ENCODE peak calls at places on chromosomes 13 and 19, in four cellular contexts. L is left lung, M is astrocyte of the cerebellum, W is bronchial epithelial cell. B is an unnamed sample.

GRCh38 chr19:21328402-21328801 is 808 bp downstream of the ZNF708 start:
- DNase-seq in L (no peak), M (no peak), W (peak), B (no peak)

GRCh38 chr13:96299235-96299634 is 209.3 kb downstream of the HS6ST3 start:
- DNase-seq in L (no peak), M (no peak), W (no peak), B (no peak)

GRCh38 chr13:20526664-20527063 is 1.0 kb upstream of the CRYL1 start:
- DNase-seq in L (no peak), M (no peak), W (no peak), B (no peak)

GRCh38 chr13:30850204-30850866 is 55.7 kb upstream of the MEDAG start:
- DNase-seq in L (no peak), M (no peak), W (no peak), B (no peak)

GRCh38 chr19:27972291-27973040 is 1240.5 kb downstream of the UQCRFS1 start:
- DNase-seq in L (no peak), M (peak), W (peak), B (no peak)

GRCh38 chr19:45632468-45633196 is 6.6 kb downstream of the EML2 start:
- DNase-seq in L (peak), M (peak), W (peak), B (no peak)

GRCh38 chr19:55058781-55059610 is 4.0 kb downstream of the RDH13 start:
- DNase-seq in L (peak), M (no peak), W (no peak), B (no peak)

GRCh38 chr19:57212109-57212508 is 18.7 kb upstream of the AURKC start:
- DNase-seq in L (no peak), M (no peak), W (peak), B (no peak)

GRCh38 chr13:30173301-30173605 is 134.1 kb downstream of the KATNAL1 start:
- DNase-seq in L (no peak), M (no peak), W (no peak), B (no peak)

GRCh38 chr19:40521276-40521675 is 54.5 kb downstream of the SPTBN4 start:
- DNase-seq in L (no peak), M (no peak), W (peak), B (no peak)

GRCh38 chr19:27762933-27763332 is 1450.0 kb downstream of the UQCRFS1 start:
- DNase-seq in L (no peak), M (no peak), W (no peak), B (no peak)

GRCh38 chr13:26872444-26873173 is 112.0 kb upstream of the GPR12 start:
- DNase-seq in L (no peak), M (no peak), W (peak), B (no peak)

GRCh38 chr19:46404884-46405658 is 8.3 kb downstream of the CCDC8 start:
- DNase-seq in L (peak), M (no peak), W (no peak), B (peak)

GRCh38 chr13:44685641-44686040 is 109.5 kb upstream of the TSC22D1 start:
- DNase-seq in L (no peak), M (no peak), W (peak), B (no peak)

DNA sequence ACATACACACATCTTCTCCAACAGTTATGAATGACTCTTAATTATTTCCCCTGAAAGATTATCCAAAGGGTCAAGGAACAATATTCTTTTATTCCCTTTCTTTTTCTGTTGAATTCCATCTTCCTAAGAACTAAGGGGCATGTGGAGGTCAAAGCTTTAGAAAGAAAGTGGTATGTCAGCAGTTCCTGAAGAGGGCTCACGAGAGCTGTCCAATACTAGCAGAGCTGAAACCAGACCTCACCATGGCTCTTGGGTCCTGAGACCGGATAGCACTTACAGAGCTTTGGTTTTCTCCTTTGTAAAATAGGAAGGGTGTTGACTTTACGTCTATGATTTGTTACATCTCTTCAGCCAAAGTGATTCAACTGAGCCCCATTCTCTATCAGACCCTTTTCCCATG is 109.8 kb upstream of the FREM2 start:
- DNase-seq in L (no peak), M (no peak), W (no peak), B (no peak)
- TF ChIP-seq CTCF in L (no peak), M (no peak), W (no peak), B (no peak)

DNA sequence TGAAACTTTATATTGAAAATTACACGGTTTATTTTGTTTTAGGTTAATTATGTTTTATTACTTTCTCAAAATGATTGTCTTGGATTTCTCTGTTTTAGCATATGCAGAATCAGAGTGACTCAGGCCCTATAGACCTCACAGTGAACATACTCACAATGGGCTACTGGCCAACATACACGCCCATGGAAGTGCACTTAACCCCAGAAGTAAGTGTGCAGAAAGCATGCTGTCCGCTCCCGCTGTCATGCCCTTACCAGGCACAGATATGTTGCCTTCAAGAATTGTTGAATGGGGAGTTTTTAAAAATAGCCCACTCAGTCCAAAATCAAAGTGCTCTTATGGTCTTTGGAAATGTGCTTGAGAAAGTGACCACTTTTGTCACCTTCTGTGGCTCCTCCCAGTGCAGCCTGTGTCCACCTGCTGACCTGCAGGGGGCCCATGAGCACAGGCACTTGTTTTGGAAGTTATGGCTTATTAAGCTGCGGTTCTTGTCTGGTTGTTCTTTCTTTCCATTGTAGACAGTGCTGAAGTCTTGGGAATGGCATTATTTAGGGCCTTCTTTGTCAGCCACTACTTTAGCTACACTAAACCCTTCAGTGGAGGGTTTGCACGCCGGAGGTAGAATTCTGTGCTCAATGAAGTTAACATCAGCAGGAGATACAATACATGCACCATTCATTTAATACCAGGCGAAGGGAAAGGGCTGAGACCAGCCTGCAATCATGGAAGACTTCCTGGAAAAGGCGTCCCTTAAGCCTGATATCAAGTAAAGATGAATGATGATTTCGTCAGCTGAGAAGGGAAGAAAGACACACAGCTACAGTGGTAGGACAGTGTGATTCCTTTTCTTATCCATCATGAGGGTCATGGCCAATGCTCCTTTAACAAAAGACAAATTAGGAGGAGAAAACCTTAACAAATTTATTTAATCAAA is 36.7 kb downstream of the CUL4A start:
- DNase-seq in L (no peak), M (no peak), W (peak), B (no peak)
- TF ChIP-seq CTCF in L (peak), M (peak), W (peak), B (peak)

DNA sequence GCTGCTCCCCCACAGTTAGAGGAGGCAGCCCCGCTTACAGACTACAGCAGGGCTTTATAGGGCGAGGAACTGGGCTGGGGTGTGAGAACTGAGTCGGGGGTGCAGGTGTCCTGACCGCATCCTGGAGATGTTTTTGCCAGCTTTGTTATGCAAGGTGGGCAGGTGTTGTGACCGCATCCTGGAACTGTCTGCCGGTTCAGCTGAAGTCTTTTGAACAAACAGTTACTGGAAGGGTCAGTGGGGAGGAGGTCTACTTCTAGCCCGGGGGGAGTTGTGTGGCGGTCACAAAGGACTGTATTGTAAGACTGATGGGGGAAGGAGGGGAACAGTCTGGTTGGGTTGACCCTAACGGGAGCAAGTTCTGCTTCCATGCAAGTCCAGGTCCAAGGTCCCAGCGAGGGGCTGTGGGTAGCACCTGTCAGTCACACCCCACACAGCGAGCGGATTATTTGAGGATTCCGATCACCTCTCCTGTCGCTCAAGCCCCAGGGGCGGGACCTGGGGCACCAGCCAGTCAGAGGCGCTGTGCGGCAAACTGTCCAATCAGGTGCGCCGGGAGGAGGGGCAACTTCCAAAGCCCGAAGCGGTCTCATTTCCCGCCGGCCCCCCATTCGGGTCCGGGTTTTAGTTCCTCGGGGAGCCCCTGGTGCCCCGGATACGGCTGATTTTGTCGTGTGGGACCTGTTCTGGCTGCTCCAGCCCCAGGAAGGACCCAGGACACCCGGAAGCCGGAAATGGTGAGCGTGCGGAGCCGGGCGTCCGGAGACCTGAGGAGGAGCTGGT is at the start of gene ZNF101:
- DNase-seq in L (peak), M (peak), W (peak), B (peak)
- TF ChIP-seq CTCF in L (no peak), M (no peak), W (no peak), B (no peak)

GRCh38 chr19:7636691-7637373 is at the start of gene STXBP2:
- DNase-seq in L (peak), M (no peak), W (peak), B (peak)
- TF ChIP-seq CTCF in L (no peak), M (no peak), W (no peak), B (no peak)

GRCh38 chr13:76822691-76823267 is 63.4 kb downstream of the KCTD12 start:
- DNase-seq in L (no peak), M (no peak), W (peak), B (no peak)

GRCh38 chr13:76825415-76825814 is 60.8 kb downstream of the KCTD12 start:
- DNase-seq in L (no peak), M (no peak), W (no peak), B (no peak)

GRCh38 chr13:76816394-76816793 is 69.8 kb downstream of the KCTD12 start:
- DNase-seq in L (no peak), M (no peak), W (no peak), B (no peak)

GRCh38 chr13:76823969-76824368 is 62.2 kb downstream of the KCTD12 start:
- DNase-seq in L (no peak), M (no peak), W (no peak), B (no peak)

DNA sequence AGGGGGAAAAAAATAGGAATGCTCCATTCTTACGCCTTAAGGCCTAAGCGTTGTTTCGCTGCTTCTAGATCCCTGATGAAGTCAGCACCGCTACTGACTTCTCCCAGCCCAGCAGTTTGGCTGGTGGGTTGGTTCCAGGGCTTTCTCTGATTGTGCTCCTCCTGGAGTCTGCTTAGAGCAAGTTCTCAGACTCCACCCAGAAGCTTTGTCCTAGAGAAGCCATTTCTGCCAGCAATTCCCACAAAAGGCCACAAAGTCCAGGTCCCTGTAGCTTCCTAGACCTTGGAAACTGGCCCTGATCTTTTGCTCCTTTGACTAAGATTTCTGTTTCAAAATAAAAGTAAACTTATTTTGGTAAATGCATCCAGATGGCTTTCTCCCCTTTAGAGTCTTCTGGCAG is 65.4 kb downstream of the KCTD12 start:
- DNase-seq in L (no peak), M (no peak), W (no peak), B (no peak)
- TF ChIP-seq CTCF in L (no peak), M (no peak), W (no peak), B (peak)

GRCh38 chr13:50805805-50806204 is 37.7 kb downstream of the DLEU7 start:
- DNase-seq in L (no peak), M (no peak), W (peak), B (no peak)
- TF ChIP-seq CTCF in L (no peak), M (no peak), W (no peak), B (peak)

GRCh38 chr19:35992902-35993765 is 1.9 kb upstream of the SDHAF1 start:
- DNase-seq in L (no peak), M (no peak), W (peak), B (no peak)

GRCh38 chr19:36001605-36002004 is 6.6 kb downstream of the SDHAF1 start:
- DNase-seq in L (no peak), M (no peak), W (no peak), B (no peak)

GRCh38 chr19:35994868-35995654 is at the start of gene SDHAF1:
- DNase-seq in L (peak), M (peak), W (peak), B (no peak)

GRCh38 chr19:35995655-35995993 is 636 bp downstream of the SDHAF1 start:
- DNase-seq in L (peak), M (no peak), W (no peak), B (no peak)

GRCh38 chr19:35996777-35997176 is 1.8 kb downstream of the SDHAF1 start:
- DNase-seq in L (no peak), M (no peak), W (no peak), B (no peak)
- TF ChIP-seq CTCF in L (no peak), M (no peak), W (no peak), B (no peak)

GRCh38 chr19:38816131-38816750 is 3.5 kb upstream of the LGALS4 start:
- DNase-seq in L (no peak), M (no peak), W (no peak), B (no peak)

GRCh38 chr19:38812841-38813320 is at the start of gene LGALS4:
- DNase-seq in L (no peak), M (no peak), W (no peak), B (peak)

GRCh38 chr19:38815059-38816001 is 2.6 kb upstream of the LGALS4 start:
- DNase-seq in L (no peak), M (no peak), W (no peak), B (no peak)

GRCh38 chr19:38813323-38813722 is 578 bp upstream of the LGALS4 start:
- DNase-seq in L (no peak), M (no peak), W (no peak), B (no peak)

DNA sequence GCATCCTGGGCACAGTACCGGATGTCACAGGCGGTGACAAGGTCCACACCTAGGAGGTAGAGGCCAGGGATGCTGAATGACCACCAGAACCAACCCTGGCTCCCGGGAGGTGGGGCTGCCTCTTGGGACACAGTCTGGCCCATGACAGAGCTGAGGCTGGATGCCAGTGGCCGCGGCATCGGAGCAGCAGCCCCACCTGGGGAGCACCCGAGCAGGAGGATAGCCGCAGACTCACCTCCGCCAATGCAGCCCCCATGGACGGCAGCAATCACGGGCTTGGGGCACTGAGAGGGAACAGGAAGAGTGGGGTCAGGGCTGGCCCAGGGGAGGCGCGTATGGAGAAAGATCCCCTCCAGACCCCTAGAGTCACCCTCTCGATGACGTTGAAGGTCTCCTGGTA is 4.3 kb upstream of the LGALS4 start:
- DNase-seq in L (no peak), M (no peak), W (no peak), B (no peak)
- TF ChIP-seq CTCF in L (no peak), M (no peak), W (no peak), B (no peak)

GRCh38 chr19:37957176-37957575 is 50.2 kb downstream of the SIPA1L3 start:
- DNase-seq in L (no peak), M (no peak), W (no peak), B (no peak)
- TF ChIP-seq CTCF in L (no peak), M (no peak), W (no peak), B (no peak)

GRCh38 chr13:107205318-107206112 is 637.6 kb upstream of the ARGLU1 start:
- DNase-seq in L (peak), M (peak), W (peak), B (no peak)

GRCh38 chr13:107200491-107200890 is 632.6 kb upstream of the ARGLU1 start:
- DNase-seq in L (no peak), M (no peak), W (no peak), B (no peak)

GRCh38 chr13:107208889-107209288 is 641.0 kb upstream of the ARGLU1 start:
- DNase-seq in L (no peak), M (no peak), W (no peak), B (no peak)

GRCh38 chr13:107202371-107203023 is 634.6 kb upstream of the ARGLU1 start:
- DNase-seq in L (no peak), M (no peak), W (peak), B (no peak)

DNA sequence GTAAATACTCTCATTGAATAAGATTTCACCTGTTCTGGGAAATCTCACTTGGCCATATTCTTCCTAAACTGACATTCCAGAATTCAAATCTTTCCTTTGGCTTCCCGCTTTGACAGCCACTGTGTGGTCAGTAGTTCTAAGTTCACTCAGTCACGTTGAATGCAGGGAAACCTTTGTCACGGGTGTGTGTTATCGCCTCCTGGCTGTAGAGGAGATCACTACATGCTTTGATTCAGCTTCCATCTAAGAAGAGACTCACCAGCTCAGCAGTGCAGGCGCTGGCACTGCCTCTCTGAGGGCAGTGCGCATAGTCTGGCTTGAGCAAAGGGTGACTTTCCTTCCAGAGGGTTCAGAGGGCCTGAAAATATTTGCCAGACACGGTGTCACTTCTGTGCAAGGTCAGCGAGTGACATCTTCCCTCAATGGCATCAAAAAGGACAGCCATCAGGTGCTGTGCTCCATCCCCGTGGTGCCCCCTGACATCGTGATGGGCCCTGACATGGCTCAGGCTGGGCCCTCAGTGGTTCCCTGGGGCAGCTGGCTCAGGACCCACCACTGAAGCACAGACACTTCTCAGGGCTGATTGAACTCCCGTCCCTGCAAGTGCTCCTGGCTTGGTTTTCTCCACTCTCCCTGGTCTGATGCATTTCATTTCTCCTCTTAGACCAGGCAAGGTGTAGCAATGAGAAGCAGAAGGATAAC is 635.4 kb upstream of the ARGLU1 start:
- DNase-seq in L (peak), M (no peak), W (no peak), B (no peak)
- TF ChIP-seq CTCF in L (no peak), M (peak), W (no peak), B (peak)

B was measured in chondrocyte.